ENCODE peak calls at places on chromosome 11, in seven cellular contexts. D is thoracic aorta, T is psoas muscle, Q is lower lobe of right lung, P is adrenal gland, X is aorta, G is heart right ventricle. H is an unnamed sample.

GRCh38 chr11:31817054-31817620 is 6.0 kb upstream of the PAX6 start:
- DNase-seq in D (no peak), T (no peak), Q (no peak), P (no peak), X (no peak), G (no peak), H (no peak)

GRCh38 chr11:2570211-2570811 is 125.5 kb downstream of the KCNQ1 start:
- DNase-seq in D (no peak), T (peak; percentile 38), Q (peak; percentile 35), P (no peak), X (peak; percentile 30), G (no peak), H (no peak)

GRCh38 chr11:22898036-22898435 is 37.8 kb upstream of the CCDC179 start:
- DNase-seq in D (no peak), T (no peak), Q (no peak), P (no peak), X (no peak), G (no peak), H (no peak)

GRCh38 chr11:114172055-114172861 is 112.7 kb downstream of the ZBTB16 start:
- DNase-seq in D (no peak), T (no peak), Q (no peak), P (no peak), X (no peak), G (no peak), H (no peak)

GRCh38 chr11:123472236-123472935 is 42.3 kb downstream of the GRAMD1B start:
- DNase-seq in D (no peak), T (no peak), Q (no peak), P (no peak), X (no peak), G (no peak), H (no peak)

GRCh38 chr11:34284836-34285235 is 73.0 kb downstream of the ABTB2 start:
- DNase-seq in D (no peak), T (no peak), Q (no peak), P (no peak), X (no peak), G (no peak), H (no peak)

GRCh38 chr11:107565219-107565937 is at the start of gene ALKBH8:
- DNase-seq in D (peak; percentile 41), T (peak; percentile 87), Q (peak; percentile 82), P (peak; percentile 73), X (peak; percentile 86), G (peak; percentile 81), H (peak; percentile 76)

GRCh38 chr11:29914203-29914930 is 102.5 kb downstream of the KCNA4 start:
- DNase-seq in D (no peak), T (no peak), Q (no peak), P (no peak), X (no peak), G (no peak), H (no peak)

GRCh38 chr11:122045181-122045586 is 70.8 kb downstream of the BLID start:
- DNase-seq in D (no peak), T (no peak), Q (no peak), P (no peak), X (no peak), G (no peak), H (no peak)

GRCh38 chr11:1542267-1542666 is 29.8 kb downstream of the DUSP8 start:
- DNase-seq in D (no peak), T (no peak), Q (no peak), P (no peak), X (no peak), G (no peak), H (peak; percentile 69)

GRCh38 chr11:18727499-18728236 is 1.7 kb upstream of the IGSF22 start:
- DNase-seq in D (no peak), T (peak; percentile 52), Q (no peak), P (peak; percentile 33), X (no peak), G (peak; percentile 31), H (peak; percentile 43)

GRCh38 chr11:45929486-45930030 is 7.1 kb downstream of the LARGE2 start:
- DNase-seq in D (no peak), T (no peak), Q (no peak), P (no peak), X (no peak), G (no peak), H (no peak)

GRCh38 chr11:86753376-86753775 is 47.0 kb upstream of the PRSS23 start:
- DNase-seq in D (no peak), T (no peak), Q (no peak), P (no peak), X (no peak), G (no peak), H (no peak)

GRCh38 chr11:87198266-87198881 is 160.6 kb downstream of the TMEM135 start:
- DNase-seq in D (no peak), T (no peak), Q (no peak), P (no peak), X (no peak), G (no peak), H (no peak)

GRCh38 chr11:82854242-82854641 is 46.0 kb downstream of the PRCP start:
- DNase-seq in D (no peak), T (no peak), Q (no peak), P (no peak), X (no peak), G (no peak), H (no peak)

GRCh38 chr11:33471541-33471940 is 214.4 kb downstream of the HIPK3 start:
- DNase-seq in D (no peak), T (no peak), Q (no peak), P (no peak), X (no peak), G (no peak), H (no peak)

GRCh38 chr11:2725367-2726300 is 25.8 kb upstream of the KCNQ1OT1 start:
- DNase-seq in D (no peak), T (peak; percentile 82), Q (no peak), P (no peak), X (peak; percentile 61), G (peak; percentile 34), H (peak; percentile 51)

GRCh38 chr11:34214961-34215805 is 109.8 kb downstream of the NAT10 start:
- DNase-seq in D (no peak), T (no peak), Q (no peak), P (peak; percentile 42), X (no peak), G (no peak), H (no peak)

GRCh38 chr11:17257200-17257599 is 19.3 kb upstream of the NUCB2 start:
- DNase-seq in D (no peak), T (no peak), Q (no peak), P (no peak), X (no peak), G (no peak), H (no peak)

GRCh38 chr11:67572747-67573419 is 10.7 kb upstream of the GSTP1 start:
- DNase-seq in D (no peak), T (peak; percentile 73), Q (peak; percentile 79), P (peak; percentile 54), X (no peak), G (peak; percentile 34), H (peak; percentile 67)

GRCh38 chr11:108170191-108170590 is 48.8 kb downstream of the ACAT1 start:
- DNase-seq in D (no peak), T (no peak), Q (no peak), P (no peak), X (no peak), G (no peak), H (no peak)

GRCh38 chr11:75346912-75347647 is 4.4 kb downstream of the ARRB1 start:
- DNase-seq in D (no peak), T (peak; percentile 75), Q (peak; percentile 76), P (no peak), X (peak; percentile 75), G (no peak), H (no peak)

GRCh38 chr11:65522640-65523322 is 2.1 kb upstream of the SCYL1 start:
- DNase-seq in D (no peak), T (no peak), Q (peak; percentile 41), P (no peak), X (peak; percentile 47), G (no peak), H (peak; percentile 18)

GRCh38 chr11:11965192-11965591 is 43.2 kb downstream of the DKK3 start:
- DNase-seq in D (no peak), T (peak; percentile 32), Q (no peak), P (no peak), X (no peak), G (no peak), H (peak; percentile 5)

GRCh38 chr11:73001615-73002014 is 140.5 kb downstream of the FCHSD2 start:
- DNase-seq in D (no peak), T (no peak), Q (no peak), P (no peak), X (no peak), G (no peak), H (peak; percentile 29)

GRCh38 chr11:28110108-28110838 is 2.1 kb downstream of the METTL15 start:
- DNase-seq in D (peak; percentile 6), T (peak; percentile 84), Q (peak; percentile 79), P (peak; percentile 65), X (peak; percentile 83), G (peak; percentile 76), H (peak; percentile 53)

GRCh38 chr11:105867742-105868141 is 154.3 kb downstream of the MSANTD4 start:
- DNase-seq in D (no peak), T (no peak), Q (no peak), P (no peak), X (no peak), G (no peak), H (no peak)

GRCh38 chr11:35970445-35970844 is 26.6 kb downstream of the LDLRAD3 start:
- DNase-seq in D (no peak), T (no peak), Q (no peak), P (no peak), X (no peak), G (no peak), H (no peak)
- H3K27ac ChIP-seq in D (no peak overlapping the region), T (no peak overlapping the region), Q (no peak overlapping the region), P (no peak overlapping the region), X (no peak overlapping the region), G (no peak overlapping the region), H (no peak overlapping the region)

GRCh38 chr11:124799384-124800225 is 601 bp downstream of the MSANTD2 start:
- DNase-seq in D (no peak), T (peak; percentile 63), Q (peak; percentile 63), P (peak; percentile 37), X (peak; percentile 62), G (peak; percentile 20), H (peak; percentile 19)
- H3K4me1 ChIP-seq in D (peaks cover 37% of the 10 kb centered on the region), T (peaks cover 34% of the 10 kb centered on the region), Q (peaks cover 36% of the 10 kb centered on the region), P (peaks cover 7% of the 10 kb centered on the region), X (peaks cover 6% of the 10 kb centered on the region), G (peaks cover 29% of the 10 kb centered on the region), H (peaks cover 15% of the 10 kb centered on the region)

DNA sequence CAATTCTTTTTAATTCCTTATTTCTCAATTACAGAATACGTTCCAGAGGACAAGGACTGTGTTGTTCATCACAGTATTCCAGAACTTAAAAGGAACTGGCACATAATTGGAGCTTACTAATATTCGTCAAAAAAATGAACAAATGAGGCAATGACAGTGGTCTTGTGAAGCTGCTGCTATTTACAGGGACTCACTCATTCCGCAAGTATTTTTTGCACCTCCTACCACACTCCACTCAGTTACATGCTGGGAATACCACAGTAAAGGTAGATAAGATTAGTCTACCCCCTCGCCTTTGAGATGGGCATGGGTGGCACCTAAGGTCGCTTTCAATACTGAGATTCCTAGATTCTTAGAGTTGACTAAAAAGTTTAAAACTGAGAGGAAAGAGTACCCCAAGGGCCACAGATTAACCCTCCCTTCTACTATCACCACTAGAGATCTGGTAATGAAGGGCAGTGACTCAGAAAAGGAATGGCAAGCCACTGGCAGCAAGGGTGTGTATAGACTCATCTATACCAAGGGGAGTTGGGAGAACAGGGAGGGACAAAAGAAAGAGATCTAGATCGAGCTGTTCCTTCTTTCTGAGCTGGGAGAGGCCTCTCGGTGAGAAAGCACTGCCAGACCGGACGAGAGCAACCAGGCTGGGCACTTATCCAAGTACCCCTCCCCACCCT is 85.0 kb downstream of the RPL27A start:
- DNase-seq in D (no peak), T (no peak), Q (no peak), P (no peak), X (no peak), G (no peak), H (no peak)
- H3K27ac ChIP-seq in D (peak overlapping the region; percentile 75), T (peak overlapping the region; percentile 60), Q (peak overlapping the region; percentile 12), P (peak overlapping the region; percentile 32), X (peak overlapping the region; percentile 36), G (peak overlapping the region; percentile 73), H (no peak overlapping the region)

GRCh38 chr11:125166347-125166841 is 1.8 kb downstream of the PKNOX2 start:
- DNase-seq in D (no peak), T (peak; percentile 74), Q (no peak), P (no peak), X (no peak), G (no peak), H (peak; percentile 66)
- H3K4me1 ChIP-seq in D (peaks cover 58% of the 10 kb centered on the region), T (peaks cover 51% of the 10 kb centered on the region), Q (peaks cover 26% of the 10 kb centered on the region), P (no peaks in the 10 kb centered on the region), X (no peaks in the 10 kb centered on the region), G (peaks cover 13% of the 10 kb centered on the region), H (peaks cover 43% of the 10 kb centered on the region)

H was measured in pancreas.